ENCODE peak calls at places on chromosome X, in five cellular contexts. D is K562, P is GM12878, U is IMR-90, N is mammary epithelial cell. T is an unnamed sample.

GRCh38 chrX:46703980-46704379 is 54.9 kb downstream of the SLC9A7 start:
- DNase-seq in D (no peak), P (no peak), U (no peak), N (no peak), T (peak; percentile 11)

GRCh38 chrX:24423960-24424359 is 41.1 kb upstream of the PDK3 start:
- DNase-seq in D (no peak), P (no peak), U (no peak), N (no peak), T (peak; percentile 63)

GRCh38 chrX:54891573-54891972 is 29.1 kb upstream of the TRO start:
- DNase-seq in D (peak; percentile 58), P (no peak), U (peak; percentile 28), N (peak; percentile 37), T (peak; percentile 55)

GRCh38 chrX:111568356-111568755 is 56.9 kb downstream of the SERTM2 start:
- DNase-seq in D (peak; percentile 24), P (no peak), U (peak; percentile 0), N (peak; percentile 8), T (peak; percentile 11)

GRCh38 chrX:19785647-19786046 is 101.8 kb downstream of the SH3KBP1 start:
- DNase-seq in D (no peak), P (no peak), U (no peak), N (no peak), T (no peak)

GRCh38 chrX:84876876-84877275 is 126.8 kb upstream of the APOOL start:
- DNase-seq in D (no peak), P (no peak), U (no peak), N (no peak), T (no peak)

GRCh38 chrX:24574743-24575142 is 72.4 kb downstream of the PCYT1B start:
- DNase-seq in D (no peak), P (no peak), U (no peak), N (no peak), T (no peak)

GRCh38 chrX:68113837-68114572 is 319.3 kb downstream of the OPHN1 start:
- DNase-seq in D (no peak), P (no peak), U (no peak), N (no peak), T (no peak)

GRCh38 chrX:41605144-41605543 is 83.6 kb upstream of the GPR34 start:
- DNase-seq in D (no peak), P (no peak), U (no peak), N (no peak), T (no peak)

GRCh38 chrX:112642349-112642748 is 37.4 kb downstream of the LHFPL1 start:
- DNase-seq in D (peak; percentile 49), P (no peak), U (peak; percentile 75), N (peak; percentile 43), T (peak; percentile 76)

GRCh38 chrX:147602297-147602696 is 309.4 kb upstream of the FMR1 start:
- DNase-seq in D (no peak), P (no peak), U (no peak), N (no peak), T (no peak)

GRCh38 chrX:53246231-53246630 is 21.2 kb upstream of the KDM5C start:
- DNase-seq in D (no peak), P (no peak), U (no peak), N (no peak), T (no peak)

GRCh38 chrX:20802036-20802435 is 535.3 kb upstream of the RPS6KA3 start:
- DNase-seq in D (no peak), P (no peak), U (no peak), N (peak; percentile 70), T (no peak)

GRCh38 chrX:53882331-53882730 is 161.9 kb downstream of the PHF8 start:
- DNase-seq in D (no peak), P (no peak), U (peak; percentile 76), N (no peak), T (peak; percentile 63)

GRCh38 chrX:40282901-40283674 is 185.3 kb upstream of the BCOR start:
- DNase-seq in D (no peak), P (no peak), U (peak; percentile 6), N (no peak), T (peak; percentile 31)

GRCh38 chrX:21933077-21933476 is 7.4 kb upstream of the SMS start:
- DNase-seq in D (peak; percentile 37), P (no peak), U (no peak), N (no peak), T (no peak)

GRCh38 chrX:104318330-104319009 is 63.7 kb upstream of the ESX1 start:
- DNase-seq in D (no peak), P (no peak), U (peak; percentile 57), N (peak; percentile 88), T (no peak)

GRCh38 chrX:78455901-78456300 is 128.5 kb upstream of the CYSLTR1 start:
- DNase-seq in D (no peak), P (no peak), U (no peak), N (peak; percentile 35), T (no peak)

GRCh38 chrX:131792356-131792749 is 230.7 kb upstream of the STK26 start:
- DNase-seq in D (no peak), P (peak; percentile 98), U (peak; percentile 94), N (peak; percentile 91), T (peak; percentile 92)

GRCh38 chrX:145923376-145923775 is 105.7 kb downstream of the SLITRK2 start:
- DNase-seq in D (no peak), P (no peak), U (no peak), N (no peak), T (no peak)

GRCh38 chrX:114338870-114339269 is 245.0 kb upstream of the HTR2C start:
- DNase-seq in D (no peak), P (no peak), U (no peak), N (no peak), T (no peak)

GRCh38 chrX:114334473-114334982 is 249.4 kb upstream of the HTR2C start:
- DNase-seq in D (no peak), P (no peak), U (no peak), N (no peak), T (no peak)
- H3K4me3 ChIP-seq in D (no peak overlapping the region), P (no peak overlapping the region), U (no peak overlapping the region), N (no peak overlapping the region), T (no peak overlapping the region)

DNA sequence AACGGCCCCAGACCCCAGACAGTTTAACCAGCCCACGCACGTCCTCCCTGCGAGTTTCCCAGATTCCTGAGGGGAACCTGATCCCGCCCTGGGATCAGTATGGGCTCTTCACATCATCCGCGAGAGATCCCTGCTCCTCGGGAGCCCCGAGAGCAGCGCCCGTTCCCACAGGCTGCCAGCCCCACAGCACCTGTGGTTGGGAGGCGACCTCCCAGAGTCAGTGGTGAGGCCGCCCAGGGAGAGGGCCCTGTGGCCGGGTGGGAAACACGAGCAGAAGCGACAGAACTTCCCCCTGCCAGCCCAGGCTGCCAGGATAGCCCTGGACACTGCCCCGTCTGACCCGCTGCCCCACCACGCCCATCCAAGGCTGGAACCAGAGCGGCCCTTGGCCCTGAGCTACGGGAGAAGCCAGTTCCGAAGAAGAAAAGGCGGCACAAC is 32.8 kb downstream of the TSC22D3 start:
- DNase-seq in D (no peak), P (no peak), U (no peak), N (no peak), T (no peak)
- H3K4me1 ChIP-seq in D (peaks cover 18% of the 10 kb centered on the region), P (peaks cover 6% of the 10 kb centered on the region), U (peaks cover 3% of the 10 kb centered on the region), N (peaks cover 25% of the 10 kb centered on the region), T (peaks cover 39% of the 10 kb centered on the region)

DNA sequence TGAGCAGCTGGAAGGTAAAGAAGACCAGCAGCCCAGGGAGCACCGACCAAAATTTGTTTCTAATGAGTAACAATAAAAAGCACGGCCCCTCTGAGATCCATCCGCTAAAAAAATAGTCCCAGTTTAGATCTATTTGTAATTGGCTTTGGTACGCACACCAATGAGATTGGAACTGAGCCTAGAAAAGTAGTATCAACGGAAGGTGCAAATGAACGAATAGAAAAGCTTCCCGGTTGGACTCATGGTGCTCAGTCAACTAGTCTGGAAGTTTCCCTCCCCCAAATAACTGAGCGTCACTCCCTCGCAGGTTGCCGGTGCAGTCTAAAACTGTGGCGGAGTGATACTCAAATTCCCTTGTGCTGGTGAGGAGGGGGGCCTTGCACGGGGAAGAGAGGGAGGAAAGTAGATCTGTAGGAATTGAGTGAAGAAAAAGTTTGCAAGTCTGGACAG is at the start of gene COL4A5:
- DNase-seq in D (peak; percentile 77), P (no peak), U (peak; percentile 80), N (peak; percentile 93), T (peak; percentile 81)
- H3K9ac ChIP-seq in D (peak within 1 kb of the TSS; percentile 90), P (no peak within 1 kb of the TSS), U (peak within 1 kb of the TSS; percentile 87), N (peak within 1 kb of the TSS; percentile 95), T (peak within 1 kb of the TSS; percentile 74)

GRCh38 chrX:17860811-17861495 is at the start of gene RAI2:
- DNase-seq in D (peak; percentile 8), P (no peak), U (no peak), N (no peak), T (peak; percentile 21)
- H3K4me3 ChIP-seq in D (no peak within 1 kb of the TSS), P (no peak within 1 kb of the TSS), U (peak within 1 kb of the TSS; percentile 32), N (peak within 1 kb of the TSS; percentile 9), T (peak within 1 kb of the TSS; percentile 82)

DNA sequence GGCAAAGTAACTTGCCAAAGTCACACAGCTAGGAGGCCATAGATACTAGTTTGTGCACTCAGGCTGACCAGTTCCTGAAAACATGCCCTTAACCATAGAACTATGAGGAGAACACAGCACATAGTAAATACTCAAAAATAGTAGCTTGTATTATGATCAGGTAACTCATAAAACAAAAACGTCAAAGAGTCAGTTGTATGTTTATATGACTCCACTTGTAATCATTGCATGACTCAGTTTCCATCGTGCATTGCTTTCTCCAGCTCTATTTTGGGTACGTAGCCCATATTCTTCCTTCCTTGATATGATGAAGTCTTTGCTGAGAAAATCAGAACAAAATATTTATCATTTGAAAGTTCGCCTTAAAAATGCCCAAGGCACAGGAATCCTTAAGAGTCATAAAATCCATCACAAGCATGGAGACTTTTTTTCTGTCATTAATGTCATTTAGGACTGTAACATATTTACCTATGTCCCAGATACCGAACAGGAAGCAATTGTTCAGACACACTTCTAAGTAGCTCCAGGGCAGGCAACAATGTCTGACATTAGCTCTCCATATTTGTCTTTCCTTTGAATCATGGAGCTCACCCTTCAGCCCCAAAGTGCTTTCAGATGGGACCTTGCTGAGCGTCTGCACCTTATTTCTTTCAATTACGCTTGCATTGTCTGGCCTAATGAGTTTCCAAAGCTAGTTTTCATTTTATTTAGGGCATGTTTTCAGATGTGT is 11.2 kb upstream of the MID1 start:
- DNase-seq in D (no peak), P (no peak), U (peak; percentile 54), N (no peak), T (no peak)
- H3K4me1 ChIP-seq in D (no peaks in the 10 kb centered on the region), P (no peaks in the 10 kb centered on the region), U (peaks cover 10% of the 10 kb centered on the region), N (peaks cover 38% of the 10 kb centered on the region), T (peaks cover 21% of the 10 kb centered on the region)

T was measured in adipocyte.